ENCODE peak calls at places on chromosome 17, in six cellular contexts. D, E, W, L, S and C are unnamed samples.

GRCh38 chr17:14061666-14062560 is 7.4 kb upstream of the COX10 start:
- DNase-seq in W (no peak), S (peak), E (no peak), L (peak), D (peak), C (no peak)

GRCh38 chr17:17535957-17536356 is 39.8 kb upstream of the RASD1 start:
- DNase-seq in S (peak), W (no peak), L (peak), D (no peak), E (no peak), C (no peak)

GRCh38 chr17:41967141-41967920 is 736 bp downstream of the CNP start:
- DNase-seq in D (peak), E (no peak), S (no peak), L (no peak), W (peak), C (no peak)

GRCh38 chr17:77737442-77738265 is 220.8 kb upstream of the TNRC6C start:
- DNase-seq in S (no peak), E (no peak), L (no peak), W (peak), D (no peak), C (peak)

GRCh38 chr17:15103785-15104184 is 161.3 kb downstream of the PMP22 start:
- DNase-seq in W (no peak), D (no peak), E (no peak), S (no peak), L (no peak), C (no peak)

GRCh38 chr17:47705536-47706481 is 11.8 kb downstream of the TBKBP1 start:
- DNase-seq in W (no peak), S (no peak), L (no peak), D (no peak), E (no peak), C (no peak)

GRCh38 chr17:1779571-1780074 is 17.8 kb downstream of the SERPINF1 start:
- DNase-seq in L (peak), D (peak), W (peak), S (peak), E (no peak), C (no peak)

GRCh38 chr17:70050192-70050591 is 24.8 kb upstream of the KCNJ16 start:
- DNase-seq in S (no peak), D (no peak), W (no peak), L (no peak), E (no peak), C (no peak)

GRCh38 chr17:73510981-73511442 is 133.2 kb downstream of the SDK2 start:
- DNase-seq in L (no peak), W (peak), E (no peak), D (no peak), S (no peak), C (no peak)

GRCh38 chr17:55825213-55825612 is 74.4 kb downstream of the PCTP start:
- DNase-seq in D (no peak), W (peak), S (no peak), L (peak), E (no peak), C (no peak)

GRCh38 chr17:2055494-2056220 is 754 bp downstream of the HIC1 start:
- DNase-seq in W (no peak), L (peak), E (no peak), D (no peak), S (no peak), C (no peak)

GRCh38 chr17:80647746-80648145 is 103.1 kb downstream of the RPTOR start:
- DNase-seq in S (no peak), W (no peak), E (no peak), L (no peak), D (peak), C (no peak)

GRCh38 chr17:73610331-73610911 is 33.8 kb downstream of the SDK2 start:
- DNase-seq in L (no peak), D (no peak), W (no peak), S (no peak), E (no peak), C (no peak)

GRCh38 chr17:81928497-81929252 is 1.1 kb upstream of the MAFG start:
- DNase-seq in S (no peak), L (no peak), W (no peak), D (no peak), E (no peak), C (no peak)

GRCh38 chr17:6701719-6702118 is 11.4 kb downstream of the SLC13A5 start:
- DNase-seq in S (no peak), D (peak), W (no peak), E (no peak), L (peak), C (no peak)

GRCh38 chr17:17702370-17702769 is 21.1 kb downstream of the RAI1 start:
- DNase-seq in W (no peak), D (no peak), E (no peak), S (no peak), L (no peak), C (peak)

GRCh38 chr17:59311051-59311468 is 20.4 kb upstream of the YPEL2 start:
- DNase-seq in L (peak), D (peak), W (peak), S (no peak), E (peak), C (peak)

GRCh38 chr17:9956474-9957131 is 51.5 kb upstream of the RCVRN start:
- DNase-seq in D (no peak), E (no peak), W (no peak), S (no peak), L (no peak), C (no peak)

GRCh38 chr17:44210342-44211192 is 8.9 kb downstream of the UBTF start:
- DNase-seq in E (peak), S (peak), W (peak), L (peak), D (peak), C (peak)

GRCh38 chr17:16419074-16419928 is 3.9 kb downstream of the TRPV2 start:
- DNase-seq in D (peak), L (peak), S (no peak), E (peak), W (no peak), C (no peak)

GRCh38 chr17:78412403-78412802 is 34.0 kb downstream of the PGS1 start:
- DNase-seq in E (peak), S (peak), L (peak), W (no peak), D (peak), C (no peak)

GRCh38 chr17:57864273-57864672 is 14.4 kb upstream of the MRPS23 start:
- DNase-seq in E (no peak), W (no peak), S (no peak), D (no peak), L (no peak), C (no peak)

GRCh38 chr17:59652119-59652518 is 32.4 kb downstream of the CLTC start:
- DNase-seq in S (no peak), D (no peak), L (no peak), W (no peak), E (no peak), C (no peak)

GRCh38 chr17:78995761-78996451 is 13.7 kb downstream of the CANT1 start:
- DNase-seq in L (no peak), E (no peak), D (no peak), W (no peak), S (no peak), C (no peak)

GRCh38 chr17:35089846-35090193 is 26.3 kb upstream of the RFFL start:
- DNase-seq in D (peak), E (no peak), L (peak), W (no peak), S (peak), C (no peak)

GRCh38 chr17:33492731-33493260 is 199.7 kb upstream of the ASIC2 start:
- DNase-seq in S (no peak), L (no peak), D (no peak), W (no peak), E (no peak), C (no peak)

GRCh38 chr17:64707077-64707591 is 45.0 kb upstream of the SMURF2 start:
- DNase-seq in E (no peak), W (peak), D (peak), L (peak), S (peak), C (no peak)

GRCh38 chr17:82287849-82288601 is 14.5 kb upstream of the CSNK1D start:
- DNase-seq in D (peak), L (peak), W (no peak), E (no peak), S (peak), C (no peak)

GRCh38 chr17:75241996-75242460 is 19.4 kb downstream of the GGA3 start:
- DNase-seq in W (no peak), S (peak), L (no peak), D (no peak), E (no peak), C (no peak)

GRCh38 chr17:17934796-17935195 is 37.4 kb downstream of the TOM1L2 start:
- DNase-seq in S (no peak), E (no peak), D (no peak), L (no peak), W (no peak), C (no peak)

GRCh38 chr17:36592316-36592710 is 634 bp downstream of the DHRS11 start:
- DNase-seq in S (no peak), L (peak), D (peak), W (no peak), E (no peak), C (peak)

GRCh38 chr17:40110457-40110856 is 10.1 kb upstream of the NR1D1 start:
- DNase-seq in L (peak), W (no peak), D (no peak), S (no peak), E (no peak), C (no peak)

GRCh38 chr17:4366312-4367063 is at the start of gene UBE2G1:
- DNase-seq in L (peak), S (peak), E (peak), D (peak), W (peak), C (peak)

GRCh38 chr17:28509784-28510183 is 3.6 kb downstream of the FOXN1 start:
- DNase-seq in S (no peak), E (no peak), L (no peak), W (no peak), D (no peak), C (no peak)